ENCODE peak calls at places on chromosomes 11 and 22, in five cellular contexts. One of them, this sample, is unnamed.

GRCh38 chr22:30752771-30753170 is 58.1 kb downstream of the OSBP2 start:
- DNase-seq in lower leg skin: no peak
- DNase-seq in transverse colon: no peak
- DNase-seq in Peyer's patch: no peak
- DNase-seq in adrenal gland: no peak
- DNase-seq in this sample: no peak

GRCh38 chr22:46105494-46106278 is 44.6 kb upstream of the PPARA start:
- DNase-seq in transverse colon: peak
- DNase-seq in lower leg skin: no peak
- DNase-seq in adrenal gland: peak
- DNase-seq in Peyer's patch: peak
- DNase-seq in this sample: no peak

GRCh38 chr11:125128450-125128849 is 17.0 kb upstream of the TMEM218 start:
- DNase-seq in Peyer's patch: no peak
- DNase-seq in adrenal gland: no peak
- DNase-seq in lower leg skin: no peak
- DNase-seq in transverse colon: no peak
- DNase-seq in this sample: no peak

GRCh38 chr11:62854825-62855570 is 15.6 kb upstream of the WDR74 start:
- DNase-seq in transverse colon: no peak
- DNase-seq in lower leg skin: no peak
- DNase-seq in adrenal gland: no peak
- DNase-seq in Peyer's patch: no peak
- DNase-seq in this sample: peak

GRCh38 chr11:83054904-83055380 is 16.8 kb downstream of the RAB30 start:
- DNase-seq in transverse colon: no peak
- DNase-seq in adrenal gland: no peak
- DNase-seq in lower leg skin: no peak
- DNase-seq in Peyer's patch: peak
- DNase-seq in this sample: no peak

GRCh38 chr22:27809226-27809625 is 7.7 kb upstream of the MN1 start:
- DNase-seq in adrenal gland: no peak
- DNase-seq in transverse colon: no peak
- DNase-seq in Peyer's patch: no peak
- DNase-seq in lower leg skin: no peak
- DNase-seq in this sample: no peak

GRCh38 chr11:112270551-112271180 is 10.0 kb upstream of the PLET1 start:
- DNase-seq in lower leg skin: no peak
- DNase-seq in Peyer's patch: no peak
- DNase-seq in transverse colon: no peak
- DNase-seq in adrenal gland: no peak
- DNase-seq in this sample: no peak

GRCh38 chr22:27377501-27377900 is 424.1 kb downstream of the MN1 start:
- DNase-seq in adrenal gland: no peak
- DNase-seq in Peyer's patch: no peak
- DNase-seq in transverse colon: no peak
- DNase-seq in lower leg skin: no peak
- DNase-seq in this sample: no peak

GRCh38 chr11:79616392-79616831 is 175.6 kb upstream of the TENM4 start:
- DNase-seq in transverse colon: no peak
- DNase-seq in Peyer's patch: no peak
- DNase-seq in lower leg skin: no peak
- DNase-seq in adrenal gland: no peak
- DNase-seq in this sample: no peak

GRCh38 chr22:47030881-47031627 is 268.6 kb downstream of the TBC1D22A start:
- DNase-seq in adrenal gland: no peak
- DNase-seq in transverse colon: peak
- DNase-seq in Peyer's patch: no peak
- DNase-seq in lower leg skin: peak
- DNase-seq in this sample: no peak

GRCh38 chr22:34804588-34804987 is 261.4 kb upstream of the ISX start:
- DNase-seq in Peyer's patch: no peak
- DNase-seq in adrenal gland: no peak
- DNase-seq in lower leg skin: no peak
- DNase-seq in transverse colon: no peak
- DNase-seq in this sample: no peak

GRCh38 chr22:24006914-24007214 is 1.6 kb upstream of the GSTT4 start:
- DNase-seq in lower leg skin: no peak
- DNase-seq in adrenal gland: no peak
- DNase-seq in Peyer's patch: no peak
- DNase-seq in transverse colon: no peak
- DNase-seq in this sample: no peak

GRCh38 chr11:106012744-106013143 is 9.3 kb downstream of the MSANTD4 start:
- DNase-seq in lower leg skin: no peak
- DNase-seq in adrenal gland: no peak
- DNase-seq in transverse colon: no peak
- DNase-seq in Peyer's patch: no peak
- DNase-seq in this sample: peak

GRCh38 chr11:126113515-126113957 is 50.9 kb upstream of the CDON start:
- DNase-seq in adrenal gland: peak
- DNase-seq in Peyer's patch: peak
- DNase-seq in lower leg skin: peak
- DNase-seq in transverse colon: peak
- DNase-seq in this sample: peak

GRCh38 chr11:12177739-12178338 is 67.4 kb downstream of the MICAL2 start:
- DNase-seq in adrenal gland: no peak
- DNase-seq in transverse colon: no peak
- DNase-seq in lower leg skin: no peak
- DNase-seq in Peyer's patch: no peak
- DNase-seq in this sample: peak

GRCh38 chr11:122337241-122338176 is 221.5 kb upstream of the BLID start:
- DNase-seq in adrenal gland: no peak
- DNase-seq in Peyer's patch: no peak
- DNase-seq in lower leg skin: no peak
- DNase-seq in transverse colon: no peak
- DNase-seq in this sample: peak

GRCh38 chr22:44353063-44353440 is 40.3 kb upstream of the SHISAL1 start:
- DNase-seq in transverse colon: no peak
- DNase-seq in adrenal gland: no peak
- DNase-seq in Peyer's patch: no peak
- DNase-seq in lower leg skin: no peak
- DNase-seq in this sample: no peak

GRCh38 chr11:17381156-17381555 is 7.3 kb downstream of the KCNJ11 start:
- DNase-seq in adrenal gland: no peak
- DNase-seq in lower leg skin: no peak
- DNase-seq in transverse colon: no peak
- DNase-seq in Peyer's patch: no peak
- DNase-seq in this sample: no peak

GRCh38 chr11:116641561-116642045 is 131.2 kb downstream of the BUD13 start:
- DNase-seq in lower leg skin: no peak
- DNase-seq in Peyer's patch: peak
- DNase-seq in transverse colon: peak
- DNase-seq in adrenal gland: peak
- DNase-seq in this sample: peak

DNA sequence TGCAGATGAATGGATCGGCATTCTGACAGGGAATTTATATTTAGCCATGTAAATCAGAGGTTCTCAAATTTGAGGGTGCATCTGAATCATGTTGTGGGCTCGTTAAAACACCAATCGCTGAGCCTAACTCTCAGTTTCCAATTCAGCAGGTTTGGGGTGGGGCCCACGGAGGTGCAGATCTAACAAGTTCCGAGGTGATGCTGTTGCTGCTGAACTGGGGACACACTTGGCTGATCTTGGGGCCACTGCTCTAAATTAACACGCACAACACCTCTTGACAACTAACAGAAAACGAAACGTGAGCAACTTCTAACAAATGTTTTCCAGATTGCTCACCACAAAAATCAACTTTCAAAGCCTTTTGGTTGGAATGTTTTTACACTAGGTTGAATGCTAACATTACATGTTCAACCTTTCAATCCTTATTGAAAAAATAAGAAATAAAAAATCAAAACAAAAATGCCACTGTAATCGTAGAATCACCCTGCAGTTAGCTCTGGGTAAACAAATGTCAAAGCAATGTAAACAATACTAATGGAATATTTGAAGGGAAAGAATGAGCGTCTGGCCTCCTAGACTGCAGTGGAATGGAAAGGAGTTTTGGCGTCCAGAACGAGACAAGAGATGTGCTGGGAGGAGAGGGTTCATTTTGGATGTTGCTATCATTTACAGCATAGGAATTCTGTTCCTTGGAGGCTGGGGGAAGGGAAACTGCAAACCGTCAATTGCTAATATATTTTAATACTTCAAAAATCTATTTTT is 68.3 kb upstream of the SLC6A5 start:
- DNase-seq in Peyer's patch: no peak
- DNase-seq in transverse colon: no peak
- DNase-seq in lower leg skin: no peak
- DNase-seq in adrenal gland: no peak
- DNase-seq in this sample: no peak
- TF ChIP-seq POLR2A in Peyer's patch: no peak
- TF ChIP-seq POLR2A in transverse colon: no peak
- TF ChIP-seq POLR2A in lower leg skin: no peak
- TF ChIP-seq POLR2A in adrenal gland: no peak
- TF ChIP-seq POLR2A in this sample: no peak

DNA sequence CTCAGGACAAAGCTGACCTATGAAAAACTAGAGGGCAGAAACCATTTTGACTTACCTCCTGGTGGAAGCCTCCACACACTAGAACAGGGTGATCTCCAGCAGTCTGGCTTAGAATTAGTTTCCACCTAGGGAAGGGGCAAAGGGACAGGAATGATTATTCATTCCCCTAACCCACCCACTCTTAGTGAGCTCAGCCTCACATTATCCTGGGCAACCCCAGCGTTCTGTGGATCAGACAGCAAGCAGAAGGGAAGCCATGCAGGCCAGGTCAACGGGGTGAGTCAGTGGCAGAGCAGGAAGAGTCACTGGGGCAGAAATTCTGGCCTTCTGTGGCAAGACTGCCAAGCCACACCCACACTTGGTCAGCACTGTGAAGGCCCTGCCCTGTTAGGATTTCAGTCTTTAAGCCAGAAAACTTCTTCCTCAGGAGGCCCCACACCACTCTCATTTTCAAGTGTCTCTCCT is 10.5 kb downstream of the NUMA1 start:
- DNase-seq in lower leg skin: peak
- DNase-seq in Peyer's patch: peak
- DNase-seq in transverse colon: peak
- DNase-seq in adrenal gland: peak
- DNase-seq in this sample: peak
- TF ChIP-seq POLR2A in lower leg skin: no peak
- TF ChIP-seq POLR2A in Peyer's patch: no peak
- TF ChIP-seq POLR2A in transverse colon: no peak
- TF ChIP-seq POLR2A in adrenal gland: peak
- TF ChIP-seq POLR2A in this sample: peak

GRCh38 chr22:29584975-29585374 is 4.1 kb upstream of the NIPSNAP1 start:
- DNase-seq in lower leg skin: no peak
- DNase-seq in Peyer's patch: no peak
- DNase-seq in adrenal gland: no peak
- DNase-seq in transverse colon: no peak
- DNase-seq in this sample: no peak

GRCh38 chr22:29578462-29578861 is 2.5 kb downstream of the NIPSNAP1 start:
- DNase-seq in transverse colon: no peak
- DNase-seq in Peyer's patch: no peak
- DNase-seq in adrenal gland: no peak
- DNase-seq in lower leg skin: no peak
- DNase-seq in this sample: no peak

GRCh38 chr22:29581799-29582198 is 886 bp upstream of the NIPSNAP1 start:
- DNase-seq in adrenal gland: no peak
- DNase-seq in lower leg skin: no peak
- DNase-seq in transverse colon: peak
- DNase-seq in Peyer's patch: peak
- DNase-seq in this sample: no peak

GRCh38 chr22:29574762-29575450 is 6.0 kb downstream of the NIPSNAP1 start:
- DNase-seq in adrenal gland: no peak
- DNase-seq in Peyer's patch: no peak
- DNase-seq in lower leg skin: no peak
- DNase-seq in transverse colon: no peak
- DNase-seq in this sample: no peak

GRCh38 chr22:29580200-29580810 is 608 bp downstream of the NIPSNAP1 start:
- DNase-seq in lower leg skin: no peak
- DNase-seq in adrenal gland: no peak
- DNase-seq in transverse colon: peak
- DNase-seq in Peyer's patch: no peak
- DNase-seq in this sample: no peak
- TF ChIP-seq POLR2A in lower leg skin: no peak
- TF ChIP-seq POLR2A in adrenal gland: no peak
- TF ChIP-seq POLR2A in transverse colon: no peak
- TF ChIP-seq POLR2A in Peyer's patch: no peak
- TF ChIP-seq POLR2A in this sample: no peak

GRCh38 chr11:71452354-71453020 is 516 bp upstream of the NADSYN1 start:
- DNase-seq in transverse colon: peak
- DNase-seq in adrenal gland: peak
- DNase-seq in Peyer's patch: peak
- DNase-seq in lower leg skin: no peak
- DNase-seq in this sample: peak

GRCh38 chr11:71454470-71455113 is 1.6 kb downstream of the NADSYN1 start:
- DNase-seq in adrenal gland: no peak
- DNase-seq in transverse colon: peak
- DNase-seq in Peyer's patch: peak
- DNase-seq in lower leg skin: no peak
- DNase-seq in this sample: no peak

GRCh38 chr11:71451596-71452353 is 1.2 kb upstream of the NADSYN1 start:
- DNase-seq in transverse colon: peak
- DNase-seq in adrenal gland: no peak
- DNase-seq in Peyer's patch: peak
- DNase-seq in lower leg skin: no peak
- DNase-seq in this sample: peak

GRCh38 chr11:71453911-71454304 is 905 bp downstream of the NADSYN1 start:
- DNase-seq in transverse colon: no peak
- DNase-seq in adrenal gland: no peak
- DNase-seq in Peyer's patch: no peak
- DNase-seq in lower leg skin: no peak
- DNase-seq in this sample: no peak

GRCh38 chr11:71453021-71453910 is at the start of gene NADSYN1:
- DNase-seq in transverse colon: peak
- DNase-seq in adrenal gland: peak
- DNase-seq in Peyer's patch: peak
- DNase-seq in lower leg skin: peak
- DNase-seq in this sample: peak
- TF ChIP-seq POLR2A in transverse colon: peak
- TF ChIP-seq POLR2A in adrenal gland: peak
- TF ChIP-seq POLR2A in Peyer's patch: peak
- TF ChIP-seq POLR2A in lower leg skin: no peak
- TF ChIP-seq POLR2A in this sample: peak

GRCh38 chr11:801097-801780 is 3.2 kb upstream of the SLC25A22 start:
- DNase-seq in Peyer's patch: no peak
- DNase-seq in adrenal gland: no peak
- DNase-seq in lower leg skin: no peak
- DNase-seq in transverse colon: no peak
- DNase-seq in this sample: no peak
- TF ChIP-seq POLR2A in Peyer's patch: no peak
- TF ChIP-seq POLR2A in adrenal gland: no peak
- TF ChIP-seq POLR2A in lower leg skin: no peak
- TF ChIP-seq POLR2A in transverse colon: no peak
- TF ChIP-seq POLR2A in this sample: no peak